ENCODE peak calls at places on chromosomes 4 and X, in ten cellular contexts. O, B, F, C, L, Y, R, Q, J and P are unnamed samples.
A peak's percentile ranks its signal among the peaks of the same experiment; 100 is the strongest.

GRCh38 chr4:95107635-95108034 is 349.9 kb downstream of the BMPR1B start:
- DNase-seq in J (no peak), C (no peak), R (peak; percentile 11), O (no peak), F (no peak), Q (peak; percentile 70), Y (no peak), L (no peak), B (no peak), P (no peak)

GRCh38 chrX:31423575-31424284 is 351.9 kb upstream of the FTHL17 start:
- DNase-seq in F (peak; percentile 71), B (peak; percentile 60), Q (peak; percentile 38), Y (peak; percentile 21), J (no peak), R (peak; percentile 60), C (peak; percentile 16), O (no peak), L (no peak), P (peak; percentile 13)

GRCh38 chr4:33883111-33883510 is 2361.2 kb downstream of the ARAP2 start:
- DNase-seq in L (no peak), Y (no peak), C (no peak), Q (no peak), O (no peak), F (no peak), J (no peak), B (no peak), R (no peak), P (no peak)

GRCh38 chr4:65825121-65825520 is 154.8 kb upstream of the EPHA5 start:
- DNase-seq in J (no peak), O (no peak), L (no peak), F (peak; percentile 78), B (peak; percentile 65), R (peak; percentile 66), Q (peak; percentile 87), Y (no peak), C (no peak), P (peak; percentile 25)

GRCh38 chr4:8759987-8760386 is 111.7 kb downstream of the HMX1 start:
- DNase-seq in J (no peak), B (no peak), Y (no peak), Q (no peak), C (no peak), O (no peak), L (no peak), F (no peak), R (no peak), P (no peak)

GRCh38 chr4:125283702-125284279 is 31.0 kb upstream of the FAT4 start:
- DNase-seq in Q (peak; percentile 6), B (peak; percentile 42), O (no peak), F (peak; percentile 57), C (peak; percentile 17), Y (no peak), R (peak; percentile 10), L (no peak), J (no peak), P (peak; percentile 23)

GRCh38 chr4:144355809-144356757 is 215.6 kb upstream of the GYPA start:
- DNase-seq in Q (peak; percentile 96), R (peak; percentile 72), O (no peak), F (peak; percentile 87), Y (peak; percentile 10), J (no peak), L (no peak), B (peak; percentile 92), C (peak; percentile 50), P (peak; percentile 71)

GRCh38 chr4:24932831-24933230 is 20.0 kb upstream of the CCDC149 start:
- DNase-seq in B (no peak), C (no peak), O (no peak), Q (peak; percentile 50), J (no peak), L (no peak), F (no peak), R (peak; percentile 38), Y (no peak), P (no peak)

GRCh38 chr4:89579776-89580175 is 257.2 kb downstream of the SNCA start:
- DNase-seq in J (no peak), L (no peak), C (no peak), Q (no peak), F (no peak), Y (no peak), B (no peak), O (no peak), R (no peak), P (no peak)

GRCh38 chr4:163164591-163164990 is 2.1 kb downstream of the NAF1 start:
- DNase-seq in C (no peak), R (no peak), J (no peak), L (no peak), B (no peak), O (no peak), F (peak; percentile 85), Q (no peak), Y (no peak), P (peak; percentile 9)

GRCh38 chrX:13090261-13091110 is 46.1 kb upstream of the FAM9C start:
- DNase-seq in L (no peak), O (no peak), Q (no peak), C (no peak), R (no peak), F (no peak), B (no peak), J (peak; percentile 27), Y (peak; percentile 22), P (no peak)

GRCh38 chr4:121252224-121252806 is 88.2 kb upstream of the TNIP3 start:
- DNase-seq in C (peak; percentile 81), Q (peak; percentile 58), O (peak; percentile 36), B (peak; percentile 65), L (peak; percentile 6), J (no peak), Y (peak; percentile 57), R (peak; percentile 47), F (peak; percentile 85), P (peak; percentile 52)

GRCh38 chr4:157217708-157218107 is 2.8 kb upstream of the GRIA2 start:
- DNase-seq in J (no peak), B (peak; percentile 11), F (peak; percentile 48), C (peak; percentile 9), Y (no peak), Q (no peak), O (no peak), R (peak; percentile 11), L (no peak), P (no peak)

GRCh38 chr4:99808260-99808857 is 8.3 kb upstream of the DAPP1 start:
- DNase-seq in B (peak; percentile 38), L (peak; percentile 2), F (peak; percentile 75), Y (peak; percentile 78), J (peak; percentile 67), O (no peak), C (peak; percentile 80), Q (peak; percentile 62), R (peak; percentile 50), P (peak; percentile 24)

GRCh38 chr4:114038762-114039392 is 59.4 kb upstream of the ARSJ start:
- DNase-seq in Q (no peak), L (no peak), J (no peak), R (no peak), F (no peak), O (no peak), B (no peak), C (no peak), Y (no peak), P (no peak)

GRCh38 chr4:93730251-93730650 is 98.3 kb upstream of the ATOH1 start:
- DNase-seq in F (no peak), C (no peak), R (no peak), B (no peak), Y (no peak), Q (no peak), L (no peak), J (no peak), O (no peak), P (no peak)

GRCh38 chr4:8262637-8263322 is 6.8 kb upstream of the HTRA3 start:
- DNase-seq in B (no peak), Q (no peak), O (no peak), J (no peak), F (no peak), R (no peak), Y (no peak), L (no peak), C (no peak), P (no peak)

GRCh38 chr4:1321946-1322650 is 24.9 kb upstream of the UVSSA start:
- DNase-seq in O (no peak), Q (no peak), R (no peak), B (no peak), C (no peak), Y (no peak), J (no peak), F (no peak), L (no peak), P (no peak)

GRCh38 chrX:68487924-68488323 is 10.9 kb upstream of the YIPF6 start:
- DNase-seq in F (no peak), C (no peak), B (no peak), O (no peak), R (no peak), Q (no peak), Y (no peak), L (no peak), J (no peak), P (no peak)

GRCh38 chr4:147732516-147733193 is 767 bp downstream of the ARHGAP10 start:
- DNase-seq in O (no peak), R (peak; percentile 45), Y (peak; percentile 39), J (no peak), F (peak; percentile 58), Q (no peak), C (peak; percentile 72), L (no peak), B (peak; percentile 52), P (peak; percentile 28)

GRCh38 chrX:23952984-23953907 is 45.4 kb downstream of the CXorf58 start:
- DNase-seq in C (peak; percentile 31), R (peak; percentile 25), J (peak; percentile 52), B (no peak), Q (no peak), F (no peak), Y (peak; percentile 39), L (peak; percentile 0), O (no peak), P (no peak)

GRCh38 chr4:122086338-122086737 is 65.8 kb upstream of the BLTP1 start:
- DNase-seq in Q (no peak), Y (no peak), B (no peak), F (no peak), L (no peak), O (no peak), J (no peak), R (no peak), C (no peak), P (no peak)

GRCh38 chr4:184444953-184445309 is 29.4 kb downstream of the IRF2 start:
- DNase-seq in L (no peak), R (no peak), Q (no peak), C (no peak), Y (peak; percentile 40), B (no peak), J (peak; percentile 48), F (no peak), O (peak; percentile 12), P (no peak)

GRCh38 chr4:176592976-176593375 is 199.7 kb downstream of the VEGFC start:
- DNase-seq in B (no peak), C (no peak), R (no peak), Q (no peak), O (no peak), F (no peak), J (no peak), Y (no peak), L (no peak), P (no peak)

GRCh38 chr4:184807797-184808718 is 17.7 kb downstream of the ACSL1 start:
- DNase-seq in Q (peak; percentile 72), B (peak; percentile 53), R (peak; percentile 84), O (peak; percentile 64), L (peak; percentile 79), Y (no peak), C (peak; percentile 81), F (peak; percentile 81), J (no peak), P (peak; percentile 50)

GRCh38 chrX:65783746-65784145 is 116.3 kb downstream of the MSN start:
- DNase-seq in J (no peak), Y (no peak), O (no peak), B (no peak), C (no peak), R (no peak), L (no peak), Q (no peak), F (no peak), P (no peak)